ENCODE peak calls at places on chromosomes 4 and X, in seven cellular contexts. G, M, X, J, T, I and N are unnamed samples.

GRCh38 chrX:47380268-47380667 is 9.9 kb downstream of the ZNF157 start:
- DNase-seq in M (peak), J (no peak), G (no peak), I (peak), X (peak), T (no peak), N (no peak)

GRCh38 chr4:41525129-41525528 is 12.8 kb upstream of the LIMCH1 start:
- DNase-seq in J (no peak), G (no peak), M (no peak), X (no peak), I (no peak), T (peak), N (peak)

GRCh38 chr4:152784490-152785195 is 4.9 kb downstream of the ARFIP1 start:
- DNase-seq in X (no peak), J (peak), I (no peak), G (peak), M (no peak), T (peak), N (peak)

GRCh38 chrX:130523460-130524394 is 121.9 kb downstream of the RBMX2 start:
- DNase-seq in J (no peak), G (peak), I (no peak), M (no peak), X (peak), T (no peak), N (peak)

GRCh38 chr4:86035688-86036087 is 324.2 kb downstream of the MAPK10 start:
- DNase-seq in X (no peak), I (no peak), M (no peak), T (no peak), J (no peak), G (no peak), N (no peak)

GRCh38 chr4:141788169-141788915 is 152.0 kb downstream of the IL15 start:
- DNase-seq in I (no peak), T (no peak), M (no peak), X (no peak), G (no peak), J (no peak), N (no peak)

GRCh38 chr4:127799711-127800110 is 17.6 kb downstream of the HSPA4L start:
- DNase-seq in M (no peak), G (no peak), T (no peak), J (no peak), I (no peak), X (no peak), N (no peak)

GRCh38 chr4:107408968-107409367 is 311.1 kb downstream of the PAPSS1 start:
- DNase-seq in X (no peak), T (no peak), J (no peak), G (no peak), I (no peak), M (no peak), N (no peak)

GRCh38 chr4:8537041-8537461 is 43.1 kb upstream of the GPR78 start:
- DNase-seq in T (peak), J (peak), I (peak), X (no peak), G (peak), M (peak), N (peak)

GRCh38 chr4:1293981-1294380 is 4.3 kb downstream of the MAEA start:
- DNase-seq in T (no peak), G (no peak), J (no peak), X (no peak), I (peak), M (no peak), N (no peak)